ENCODE peak calls at places on chromosomes 5 and 9, in six cellular contexts. F is stimulated activated CD4-positive, alpha-beta T cell treated with anti-CD3 and anti-CD28 coated beads, Interleukin-4, amount 100 ng/mL, for 1 hour; A is NCI-H2107; E is amniotic stem cell; N is OCI-M1; O is activated CD4-positive, alpha-beta T cell treated with anti-CD3 and anti-CD28 coated beads, Interleukin-2, amount 10 ng/mL, durations not matched to agents 7 days and 5 days. R is an unnamed sample.

GRCh38 chr5:141637266-141637692 is 482 bp downstream of the RELL2 start:
- DNase-seq in F (peak), A (no peak), E (no peak), N (peak), O (peak), R (no peak)

GRCh38 chr9:124504530-124505005 is 2.6 kb downstream of the NR5A1 start:
- DNase-seq in F (no peak), A (no peak), E (no peak), N (no peak), O (no peak), R (no peak)

GRCh38 chr5:143244000-143244736 is 159.3 kb downstream of the NR3C1 start:
- DNase-seq in F (no peak), A (no peak), E (peak), N (no peak), O (no peak), R (peak)

GRCh38 chr5:139416651-139417050 is 12.8 kb upstream of the SPATA24 start:
- DNase-seq in F (no peak), A (no peak), E (no peak), N (no peak), O (no peak), R (no peak)

GRCh38 chr5:2856206-2856605 is 104.7 kb upstream of the IRX2 start:
- DNase-seq in F (no peak), A (no peak), E (no peak), N (no peak), O (no peak), R (no peak)

GRCh38 chr9:129419382-129419899 is 201.5 kb downstream of the C9orf50 start:
- DNase-seq in F (no peak), A (no peak), E (no peak), N (peak), O (no peak), R (no peak)

GRCh38 chr5:757931-758697 is 26.4 kb downstream of the ZDHHC11B start:
- DNase-seq in F (no peak), A (no peak), E (no peak), N (no peak), O (peak), R (no peak)

GRCh38 chr5:31066655-31067328 is 126.7 kb upstream of the CDH6 start:
- DNase-seq in F (no peak), A (no peak), E (peak), N (no peak), O (no peak), R (no peak)

GRCh38 chr5:39387293-39387692 is 23.0 kb upstream of the C9 start:
- DNase-seq in F (no peak), A (no peak), E (no peak), N (no peak), O (no peak), R (no peak)

GRCh38 chr5:97931829-97932228 is 748.8 kb upstream of the RIOK2 start:
- DNase-seq in F (no peak), A (no peak), E (no peak), N (no peak), O (no peak), R (no peak)

GRCh38 chr9:114299286-114300152 is 23.4 kb upstream of the ORM1 start:
- DNase-seq in F (no peak), A (no peak), E (no peak), N (no peak), O (no peak), R (no peak)

GRCh38 chr5:125180222-125180621 is 433.8 kb upstream of the ZNF608 start:
- DNase-seq in F (no peak), A (no peak), E (no peak), N (no peak), O (no peak), R (no peak)

GRCh38 chr9:92736816-92737606 is 27.6 kb downstream of the BICD2 start:
- DNase-seq in F (no peak), A (no peak), E (no peak), N (no peak), O (no peak), R (no peak)

R was measured in lower leg skin.